ENCODE peak calls at places on chromosomes 16 and 17, in nine cellular contexts. Z is stimulated activated CD8-positive, alpha-beta memory T cell treated with anti-CD3 and anti-CD28 coated beads, Interleukin-4, amount 100 ng/mL, for 4 hours; V is A549; G is stimulated activated CD4-positive, alpha-beta T cell treated with anti-CD3 and anti-CD28 coated beads, Interleukin-4, amount 100 ng/mL, for 24 hours; U is posterior cingulate gyrus; S is GM04503; D is CD8-positive, alpha-beta T cell; I is H9; X is dermis microvascular lymphatic vessel endothelial cell. E is an unnamed sample.

GRCh38 chr16:46822270-46822669 is 8.7 kb downstream of the C16orf87 start:
- DNase-seq in G (peak; percentile 42), S (peak; percentile 38), X (no peak), V (no peak), D (no peak), I (no peak), Z (no peak), U (no peak), E (peak; percentile 61)

GRCh38 chr16:86391486-86391885 is 118.8 kb upstream of the FOXF1 start:
- DNase-seq in G (no peak), Z (no peak), I (no peak), V (no peak), S (no peak), X (no peak), U (no peak), D (no peak), E (no peak)

GRCh38 chr17:70134042-70134441 is 35.3 kb upstream of the KCNJ2 start:
- DNase-seq in D (no peak), Z (no peak), I (no peak), S (no peak), G (no peak), V (no peak), X (no peak), U (no peak), E (no peak)

GRCh38 chr16:67708368-67708771 is 10.7 kb downstream of the GFOD2 start:
- DNase-seq in I (no peak), D (no peak), V (no peak), Z (no peak), X (no peak), U (no peak), G (no peak), S (peak; percentile 45), E (no peak)

GRCh38 chr17:20077978-20078674 is 69.0 kb downstream of the SPECC1 start:
- DNase-seq in D (no peak), U (no peak), V (no peak), X (no peak), S (no peak), G (no peak), Z (no peak), I (no peak), E (no peak)

GRCh38 chr17:77235370-77236080 is 94.8 kb downstream of the SEC14L1 start:
- DNase-seq in S (peak; percentile 87), D (no peak), G (peak; percentile 26), V (no peak), X (peak; percentile 85), U (peak; percentile 76), I (no peak), Z (no peak), E (no peak)

GRCh38 chr16:4059969-4060368 is 56.3 kb downstream of the ADCY9 start:
- DNase-seq in G (no peak), U (no peak), Z (no peak), S (no peak), I (no peak), X (peak; percentile 19), D (peak; percentile 25), V (no peak), E (no peak)

GRCh38 chr17:82232322-82232785 is 3.5 kb downstream of the SLC16A3 start:
- DNase-seq in Z (no peak), X (no peak), G (no peak), S (no peak), U (no peak), I (no peak), D (no peak), V (no peak), E (no peak)

GRCh38 chr17:36661047-36661666 is 59.8 kb downstream of the MRM1 start:
- DNase-seq in I (no peak), V (no peak), U (peak; percentile 89), S (no peak), G (no peak), Z (no peak), X (no peak), D (no peak), E (no peak)

GRCh38 chr16:1972490-1972877 is 631 bp downstream of the TBL3 start:
- DNase-seq in X (peak; percentile 26), V (no peak), G (no peak), Z (no peak), U (no peak), S (no peak), I (no peak), D (peak; percentile 20), E (no peak)

GRCh38 chr16:6889106-6889505 is 443.5 kb upstream of the RBFOX1 start:
- DNase-seq in V (no peak), D (no peak), I (no peak), U (no peak), G (no peak), S (no peak), Z (no peak), X (no peak), E (no peak)

GRCh38 chr17:58386708-58387107 is 30.6 kb downstream of the RNF43 start:
- DNase-seq in X (no peak), D (no peak), Z (no peak), I (no peak), S (no peak), G (no peak), U (no peak), V (no peak), E (no peak)

GRCh38 chr17:48679385-48680096 is 42.8 kb downstream of the PRAC1 start:
- DNase-seq in V (no peak), I (peak; percentile 10), X (no peak), U (no peak), S (no peak), G (no peak), Z (no peak), D (no peak), E (no peak)

GRCh38 chr17:38728290-38728831 is 1.8 kb upstream of the CISD3 start:
- DNase-seq in U (no peak), G (peak; percentile 60), I (no peak), S (no peak), D (peak; percentile 84), X (no peak), Z (peak; percentile 68), V (no peak), E (no peak)

GRCh38 chr17:76197911-76198310 is 42.4 kb downstream of the RNF157 start:
- DNase-seq in D (no peak), I (no peak), G (no peak), S (no peak), U (peak; percentile 41), X (no peak), V (no peak), Z (no peak), E (no peak)

GRCh38 chr17:48555183-48555615 is 10.3 kb upstream of the HOXB2 start:
- DNase-seq in G (no peak), S (peak; percentile 71), U (no peak), V (peak; percentile 93), Z (no peak), D (no peak), X (peak; percentile 59), I (no peak), E (peak; percentile 77)

GRCh38 chr17:62996221-62996620 is 30.2 kb downstream of the TANC2 start:
- DNase-seq in V (no peak), I (no peak), U (no peak), G (no peak), X (no peak), D (no peak), S (no peak), Z (no peak), E (no peak)

GRCh38 chr17:77371117-77371887 is 230.5 kb downstream of the SEC14L1 start:
- DNase-seq in U (peak; percentile 50), D (no peak), I (no peak), X (no peak), S (peak; percentile 67), V (no peak), G (no peak), Z (no peak), E (no peak)

GRCh38 chr16:51326131-51326856 is 175.2 kb upstream of the SALL1 start:
- DNase-seq in D (no peak), G (no peak), U (no peak), X (no peak), I (no peak), Z (no peak), S (no peak), V (no peak), E (no peak)

GRCh38 chr17:901964-902363 is 77.6 kb downstream of the NXN start:
- DNase-seq in S (no peak), Z (no peak), V (no peak), I (no peak), G (no peak), D (no peak), X (no peak), U (no peak), E (no peak)

E was measured in GM13977.